ENCODE peak calls at places on chromosomes 3 and 15, in five cellular contexts. A is HepG2, C is upper lobe of left lung, I is K562, Q is GM12878. K is an unnamed sample. For H3K27me3 and H3K4me1, the result is how much of the 10 kb centered on the place peaks cover.

GRCh38 chr3:12903881-12904280 is 62.5 kb upstream of the RPL32 start:
- ATAC-seq in Q (no peak), I (no peak), C (no peak), A (no peak), K (no peak)

GRCh38 chr3:16247282-16248058 is 17.3 kb downstream of the DPH3 start:
- ATAC-seq in A (peak), I (peak), Q (peak), C (peak), K (peak)

GRCh38 chr3:12462159-12462962 is 21.9 kb upstream of the TSEN2 start:
- ATAC-seq in C (peak), A (peak), I (peak), Q (no peak), K (no peak)

GRCh38 chr3:56724580-56725142 is 41.6 kb upstream of the TASOR start:
- ATAC-seq in Q (peak), A (no peak), I (no peak), C (no peak), K (no peak)

GRCh38 chr3:172869797-172870518 is 119.4 kb downstream of the ECT2 start:
- ATAC-seq in I (peak), Q (no peak), C (no peak), A (no peak), K (no peak)

GRCh38 chr3:57221883-57222282 is 5.6 kb upstream of the APPL1 start:
- ATAC-seq in C (no peak), A (peak), I (no peak), Q (no peak), K (no peak)

GRCh38 chr3:106617276-106617675 is 748.5 kb upstream of the CBLB start:
- ATAC-seq in C (no peak), I (no peak), A (no peak), Q (no peak), K (no peak)

GRCh38 chr15:76173317-76173834 is 113.6 kb downstream of the TMEM266 start:
- ATAC-seq in C (no peak), I (no peak), A (no peak), Q (no peak), K (no peak)

GRCh38 chr15:74173545-74174215 is at the start of gene ISLR:
- ATAC-seq in A (no peak), I (no peak), Q (no peak), C (peak), K (peak)

GRCh38 chr3:18443670-18444596 is 18.8 kb upstream of the SATB1 start:
- ATAC-seq in Q (no peak), A (peak), I (no peak), C (peak), K (no peak)

GRCh38 chr3:122251428-122251827 is 68.0 kb downstream of the CASR start:
- ATAC-seq in C (no peak), I (no peak), A (no peak), Q (peak), K (no peak)

GRCh38 chr3:58292866-58293265 is 13.2 kb upstream of the RPP14 start:
- ATAC-seq in I (no peak), Q (no peak), C (no peak), A (no peak), K (no peak)

GRCh38 chr15:66955001-66955516 is 110.3 kb upstream of the SMAD3 start:
- ATAC-seq in A (no peak), Q (no peak), C (no peak), I (peak), K (no peak)
- H3K27me3 ChIP-seq in A (under half), Q (under half), C (under half), I (under half), K (under half)

DNA sequence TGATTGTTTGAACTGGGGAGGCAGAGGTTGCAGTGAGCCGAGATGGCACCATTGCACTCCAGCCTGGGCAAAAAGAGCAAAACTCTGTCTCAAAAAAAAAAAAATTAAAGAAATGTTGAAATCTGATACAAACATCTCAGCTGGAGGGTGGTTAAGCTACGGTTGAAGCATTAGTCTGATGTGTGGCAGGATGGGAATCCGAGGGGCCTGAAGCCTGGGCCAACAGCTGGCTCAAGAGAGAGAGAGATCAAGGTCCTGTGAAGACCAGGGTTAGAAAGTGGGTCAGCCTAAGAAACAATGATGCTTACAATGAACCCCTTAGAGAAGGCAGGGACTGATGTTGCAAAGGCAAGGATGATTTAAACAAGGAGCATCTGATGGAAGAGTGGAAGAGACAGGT is 69.8 kb downstream of the CD200R1L start:
- ATAC-seq in C (no peak), I (no peak), A (no peak), Q (no peak), K (no peak)
- H3K4me1 ChIP-seq in C (under half), I (under half), A (under half), Q (under half), K (under half)

GRCh38 chr3:30355622-30356021 is 250.8 kb upstream of the TGFBR2 start:
- ATAC-seq in C (peak), I (no peak), A (no peak), Q (no peak), K (no peak)

GRCh38 chr3:30358871-30359270 is 247.5 kb upstream of the TGFBR2 start:
- ATAC-seq in I (no peak), A (no peak), C (no peak), Q (no peak), K (no peak)

GRCh38 chr3:30357897-30358296 is 248.5 kb upstream of the TGFBR2 start:
- ATAC-seq in Q (no peak), C (no peak), A (no peak), I (no peak), K (no peak)

GRCh38 chr3:30354972-30355371 is 251.4 kb upstream of the TGFBR2 start:
- ATAC-seq in Q (no peak), A (peak), C (no peak), I (no peak), K (no peak)

DNA sequence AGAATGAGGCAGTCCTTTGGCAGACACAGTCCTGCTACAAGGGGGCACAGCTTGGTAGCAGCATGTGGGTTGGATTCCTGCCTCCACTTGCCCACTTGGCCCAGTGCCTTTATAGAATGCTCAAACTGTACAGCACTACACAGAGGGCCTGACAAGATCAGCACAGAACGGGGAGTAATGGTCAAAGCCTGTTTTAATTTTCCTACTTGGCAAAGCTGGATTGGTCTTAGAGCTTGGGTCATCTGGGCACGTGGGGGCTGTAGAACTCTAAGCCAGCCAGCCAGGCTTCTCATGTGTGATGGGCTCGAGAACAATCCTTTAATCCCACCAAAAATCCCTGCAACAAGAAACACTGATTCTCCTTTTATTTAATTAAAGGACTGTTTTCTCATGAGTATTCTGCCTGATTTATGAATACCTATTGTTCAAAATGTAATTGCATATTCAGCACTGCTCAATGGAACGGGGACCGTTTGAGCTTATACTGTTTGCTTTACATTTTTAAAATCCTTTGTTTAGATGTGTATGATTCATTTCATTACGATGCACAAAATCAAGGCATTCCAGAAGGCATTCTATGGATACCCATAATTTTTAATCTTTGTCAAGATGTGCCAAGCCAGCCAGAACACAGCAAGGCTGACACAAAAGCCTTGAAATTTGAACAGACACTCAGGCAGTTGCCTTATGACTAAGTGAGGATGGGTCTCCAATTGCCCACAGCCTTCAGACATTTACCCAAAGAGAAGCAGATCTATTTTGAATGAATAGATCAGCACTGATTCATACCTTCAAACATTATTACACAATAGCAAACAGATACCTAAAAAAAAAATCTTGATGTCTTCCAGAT is 249.3 kb upstream of the TGFBR2 start:
- ATAC-seq in I (no peak), C (no peak), A (no peak), Q (no peak), K (no peak)
- TF ChIP-seq EP300 in I (no peak), C (no peak), A (no peak), Q (no peak), K (no peak)

GRCh38 chr15:100893964-100894295 is 14.3 kb downstream of the ALDH1A3 start:
- ATAC-seq in A (no peak), Q (no peak), I (no peak), C (no peak), K (no peak)
- H3K27me3 ChIP-seq in A (under half), Q (under half), I (half or more), C (under half), K (under half)

GRCh38 chr15:88623632-88624031 is 2.5 kb downstream of the AEN start:
- ATAC-seq in I (no peak), Q (peak), A (no peak), C (no peak), K (no peak)
- H3K4me1 ChIP-seq in I (under half), Q (half or more), A (half or more), C (under half), K (under half)

DNA sequence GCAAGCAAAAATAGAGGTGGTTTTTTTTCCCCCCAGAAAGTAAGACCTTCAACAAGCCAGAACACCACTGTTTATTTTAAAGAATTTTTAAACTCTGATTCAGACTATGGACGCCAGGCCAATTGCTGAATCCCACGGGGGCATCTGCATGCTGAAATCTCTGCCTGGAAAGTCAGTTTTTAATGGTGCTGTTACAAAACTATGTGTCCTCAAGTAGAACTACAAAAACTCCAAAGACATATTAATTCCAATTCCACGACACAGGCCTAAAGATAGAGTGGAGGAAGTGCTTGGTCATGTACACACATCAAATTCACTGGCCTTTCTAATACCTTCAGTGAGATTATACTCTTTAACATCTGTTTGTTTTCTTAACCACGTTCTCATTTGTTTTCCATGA is 490.5 kb upstream of the NR2F2 start:
- ATAC-seq in A (no peak), C (peak), Q (no peak), I (no peak), K (peak)
- TF ChIP-seq EP300 in A (no peak), C (no peak), Q (no peak), I (no peak), K (no peak)